ENCODE peak calls at places on chromosomes 7 and 10, in five cellular contexts. One of them, this sample, is unnamed.
A peak's percentile ranks its signal among the peaks of the same experiment; 100 is the strongest.

GRCh38 chr10:21807162-21807561 is 196.4 kb downstream of the DNAJC1 start:
- DNase-seq in neuronal stem cell: peak; percentile 74
- DNase-seq in trophoblast cell: no peak
- DNase-seq in mesenchymal stem cell: peak; percentile 34
- DNase-seq in H9: peak; percentile 60
- DNase-seq in this sample: no peak

GRCh38 chr10:69372126-69372980 is 44.4 kb downstream of the TACR2 start:
- DNase-seq in neuronal stem cell: no peak
- DNase-seq in trophoblast cell: peak; percentile 98
- DNase-seq in mesenchymal stem cell: peak; percentile 34
- DNase-seq in H9: no peak
- DNase-seq in this sample: no peak

GRCh38 chr10:52106895-52107294 is 207.2 kb upstream of the DKK1 start:
- DNase-seq in H9: no peak
- DNase-seq in neuronal stem cell: no peak
- DNase-seq in mesenchymal stem cell: peak; percentile 40
- DNase-seq in trophoblast cell: no peak
- DNase-seq in this sample: no peak

GRCh38 chr7:56079450-56080185 is 13.1 kb downstream of the PHKG1 start:
- DNase-seq in neuronal stem cell: no peak
- DNase-seq in trophoblast cell: no peak
- DNase-seq in H9: peak; percentile 65
- DNase-seq in mesenchymal stem cell: no peak
- DNase-seq in this sample: peak; percentile 56

GRCh38 chr10:107529350-107529749 is 364.8 kb upstream of the SORCS1 start:
- DNase-seq in H9: no peak
- DNase-seq in neuronal stem cell: no peak
- DNase-seq in trophoblast cell: no peak
- DNase-seq in mesenchymal stem cell: no peak
- DNase-seq in this sample: no peak

GRCh38 chr10:100148353-100149211 is 37.2 kb downstream of the ERLIN1 start:
- DNase-seq in neuronal stem cell: no peak
- DNase-seq in trophoblast cell: peak; percentile 92
- DNase-seq in mesenchymal stem cell: peak; percentile 68
- DNase-seq in H9: no peak
- DNase-seq in this sample: no peak

GRCh38 chr7:113179313-113179712 is 61.0 kb upstream of the SMIM30 start:
- DNase-seq in neuronal stem cell: no peak
- DNase-seq in H9: no peak
- DNase-seq in mesenchymal stem cell: no peak
- DNase-seq in trophoblast cell: peak; percentile 70
- DNase-seq in this sample: no peak

GRCh38 chr7:74312418-74313021 is 23.3 kb downstream of the CLIP2 start:
- DNase-seq in mesenchymal stem cell: no peak
- DNase-seq in H9: no peak
- DNase-seq in neuronal stem cell: no peak
- DNase-seq in trophoblast cell: no peak
- DNase-seq in this sample: no peak

GRCh38 chr7:20193242-20193777 is 23.9 kb downstream of the MACC1 start:
- DNase-seq in H9: no peak
- DNase-seq in trophoblast cell: no peak
- DNase-seq in neuronal stem cell: no peak
- DNase-seq in mesenchymal stem cell: no peak
- DNase-seq in this sample: no peak

GRCh38 chr7:36966039-36966438 is 241.7 kb upstream of the AOAH start:
- DNase-seq in mesenchymal stem cell: no peak
- DNase-seq in neuronal stem cell: no peak
- DNase-seq in trophoblast cell: no peak
- DNase-seq in H9: no peak
- DNase-seq in this sample: no peak

GRCh38 chr7:94908204-94909022 is 1.0 kb downstream of the PPP1R9A start:
- DNase-seq in mesenchymal stem cell: peak; percentile 32
- DNase-seq in trophoblast cell: peak; percentile 44
- DNase-seq in H9: peak; percentile 72
- DNase-seq in neuronal stem cell: peak; percentile 76
- DNase-seq in this sample: peak; percentile 77

GRCh38 chr10:95835149-95835860 is 72.5 kb upstream of the CC2D2B start:
- DNase-seq in trophoblast cell: no peak
- DNase-seq in mesenchymal stem cell: peak; percentile 68
- DNase-seq in H9: no peak
- DNase-seq in neuronal stem cell: no peak
- DNase-seq in this sample: no peak

GRCh38 chr10:29378106-29378505 is 89.2 kb downstream of the LYZL1 start:
- DNase-seq in neuronal stem cell: no peak
- DNase-seq in trophoblast cell: peak; percentile 85
- DNase-seq in H9: no peak
- DNase-seq in mesenchymal stem cell: no peak
- DNase-seq in this sample: no peak

GRCh38 chr10:132669208-132669861 is 116.6 kb downstream of the NKX6-2 start:
- DNase-seq in mesenchymal stem cell: peak; percentile 8
- DNase-seq in trophoblast cell: no peak
- DNase-seq in H9: no peak
- DNase-seq in neuronal stem cell: no peak
- DNase-seq in this sample: no peak

GRCh38 chr7:134601459-134601858 is 45.2 kb upstream of the BPGM start:
- DNase-seq in H9: no peak
- DNase-seq in mesenchymal stem cell: no peak
- DNase-seq in neuronal stem cell: no peak
- DNase-seq in trophoblast cell: no peak
- DNase-seq in this sample: no peak

GRCh38 chr7:33710608-33711007 is 194.7 kb upstream of the BMPER start:
- DNase-seq in mesenchymal stem cell: no peak
- DNase-seq in H9: no peak
- DNase-seq in trophoblast cell: no peak
- DNase-seq in neuronal stem cell: no peak
- DNase-seq in this sample: no peak

GRCh38 chr7:114218283-114218682 is 196.3 kb upstream of the FOXP2 start:
- DNase-seq in H9: no peak
- DNase-seq in neuronal stem cell: no peak
- DNase-seq in mesenchymal stem cell: no peak
- DNase-seq in trophoblast cell: no peak
- DNase-seq in this sample: no peak

GRCh38 chr10:115947104-115947503 is 325.9 kb downstream of the GFRA1 start:
- DNase-seq in mesenchymal stem cell: no peak
- DNase-seq in neuronal stem cell: no peak
- DNase-seq in trophoblast cell: no peak
- DNase-seq in H9: no peak
- DNase-seq in this sample: no peak

GRCh38 chr7:47039899-47040298 is 542.0 kb downstream of the TNS3 start:
- DNase-seq in trophoblast cell: no peak
- DNase-seq in H9: no peak
- DNase-seq in mesenchymal stem cell: no peak
- DNase-seq in neuronal stem cell: no peak
- DNase-seq in this sample: no peak

GRCh38 chr7:128881458-128882125 is 18.9 kb downstream of the ATP6V1F start:
- DNase-seq in H9: no peak
- DNase-seq in trophoblast cell: no peak
- DNase-seq in mesenchymal stem cell: no peak
- DNase-seq in neuronal stem cell: no peak
- DNase-seq in this sample: no peak

GRCh38 chr10:122557516-122557915 is 3.0 kb upstream of the DMBT1 start:
- DNase-seq in neuronal stem cell: no peak
- DNase-seq in mesenchymal stem cell: no peak
- DNase-seq in H9: peak; percentile 57
- DNase-seq in trophoblast cell: peak; percentile 23
- DNase-seq in this sample: no peak

GRCh38 chr10:124724279-124725027 is 19.7 kb downstream of the FAM53B start:
- DNase-seq in H9: no peak
- DNase-seq in neuronal stem cell: no peak
- DNase-seq in mesenchymal stem cell: no peak
- DNase-seq in trophoblast cell: no peak
- DNase-seq in this sample: no peak

GRCh38 chr7:46214526-46214925 is 293.5 kb upstream of the IGFBP3 start:
- DNase-seq in neuronal stem cell: no peak
- DNase-seq in trophoblast cell: no peak
- DNase-seq in mesenchymal stem cell: no peak
- DNase-seq in H9: no peak
- DNase-seq in this sample: no peak

GRCh38 chr7:113197274-113197673 is 78.9 kb upstream of the SMIM30 start:
- DNase-seq in trophoblast cell: peak; percentile 53
- DNase-seq in H9: no peak
- DNase-seq in neuronal stem cell: no peak
- DNase-seq in mesenchymal stem cell: no peak
- DNase-seq in this sample: no peak

GRCh38 chr7:104848386-104848990 is 165.5 kb upstream of the KMT2E start:
- DNase-seq in neuronal stem cell: peak; percentile 86
- DNase-seq in mesenchymal stem cell: peak; percentile 54
- DNase-seq in trophoblast cell: peak; percentile 66
- DNase-seq in H9: peak; percentile 79
- DNase-seq in this sample: peak; percentile 94

GRCh38 chr10:127293640-127294039 is 97.2 kb upstream of the INSYN2A start:
- DNase-seq in neuronal stem cell: no peak
- DNase-seq in H9: no peak
- DNase-seq in trophoblast cell: no peak
- DNase-seq in mesenchymal stem cell: no peak
- DNase-seq in this sample: no peak

GRCh38 chr10:134205-134742 is 981 bp upstream of the ZMYND11 start:
- DNase-seq in trophoblast cell: peak; percentile 70
- DNase-seq in neuronal stem cell: peak; percentile 26
- DNase-seq in H9: no peak
- DNase-seq in mesenchymal stem cell: no peak
- DNase-seq in this sample: no peak

GRCh38 chr7:36318116-36318515 is 71.5 kb upstream of the ANLN start:
- DNase-seq in trophoblast cell: no peak
- DNase-seq in mesenchymal stem cell: no peak
- DNase-seq in H9: no peak
- DNase-seq in neuronal stem cell: no peak
- DNase-seq in this sample: no peak

GRCh38 chr7:107996072-107996824 is 6.7 kb downstream of the LAMB1 start:
- DNase-seq in H9: no peak
- DNase-seq in neuronal stem cell: no peak
- DNase-seq in trophoblast cell: no peak
- DNase-seq in mesenchymal stem cell: peak; percentile 65
- DNase-seq in this sample: no peak

GRCh38 chr7:75573477-75574019 is 81.4 kb downstream of the SPDYE5 start:
- DNase-seq in trophoblast cell: no peak
- DNase-seq in neuronal stem cell: no peak
- DNase-seq in H9: no peak
- DNase-seq in mesenchymal stem cell: no peak
- DNase-seq in this sample: no peak

GRCh38 chr10:133087679-133088523 is at the start of gene ADGRA1:
- DNase-seq in neuronal stem cell: peak; percentile 61
- DNase-seq in mesenchymal stem cell: no peak
- DNase-seq in H9: peak; percentile 67
- DNase-seq in trophoblast cell: no peak
- DNase-seq in this sample: no peak

GRCh38 chr10:24891823-24892222 is 60.6 kb downstream of the PRTFDC1 start:
- DNase-seq in mesenchymal stem cell: no peak
- DNase-seq in H9: no peak
- DNase-seq in trophoblast cell: no peak
- DNase-seq in neuronal stem cell: no peak
- DNase-seq in this sample: no peak

GRCh38 chr10:14093735-14094484 is 236.8 kb downstream of the FRMD4A start:
- DNase-seq in neuronal stem cell: peak; percentile 33
- DNase-seq in mesenchymal stem cell: peak; percentile 53
- DNase-seq in trophoblast cell: peak; percentile 26
- DNase-seq in H9: peak; percentile 63
- DNase-seq in this sample: no peak

GRCh38 chr7:106603300-106603699 is 57.7 kb downstream of the CCDC71L start:
- DNase-seq in mesenchymal stem cell: no peak
- DNase-seq in neuronal stem cell: no peak
- DNase-seq in H9: no peak
- DNase-seq in trophoblast cell: no peak
- DNase-seq in this sample: no peak

GRCh38 chr10:113459672-113460280 is 93.1 kb upstream of the HABP2 start:
- DNase-seq in H9: no peak
- DNase-seq in neuronal stem cell: no peak
- DNase-seq in mesenchymal stem cell: no peak
- DNase-seq in trophoblast cell: no peak
- DNase-seq in this sample: no peak

GRCh38 chr10:97974108-97974507 is 56.3 kb downstream of the CRTAC1 start:
- DNase-seq in mesenchymal stem cell: no peak
- DNase-seq in H9: no peak
- DNase-seq in trophoblast cell: no peak
- DNase-seq in neuronal stem cell: no peak
- DNase-seq in this sample: peak; percentile 55

GRCh38 chr10:97974526-97975525 is 55.6 kb downstream of the CRTAC1 start:
- DNase-seq in H9: no peak
- DNase-seq in trophoblast cell: no peak
- DNase-seq in mesenchymal stem cell: no peak
- DNase-seq in neuronal stem cell: peak; percentile 21
- DNase-seq in this sample: peak; percentile 59

GRCh38 chr10:97969538-97969937 is 60.9 kb downstream of the CRTAC1 start:
- DNase-seq in neuronal stem cell: no peak
- DNase-seq in H9: no peak
- DNase-seq in mesenchymal stem cell: no peak
- DNase-seq in trophoblast cell: no peak
- DNase-seq in this sample: no peak
- H2BK12ac ChIP-seq in neuronal stem cell: no peak overlapping the region
- H2BK12ac ChIP-seq in H9: no peak overlapping the region
- H2BK12ac ChIP-seq in mesenchymal stem cell: no peak overlapping the region
- H2BK12ac ChIP-seq in trophoblast cell: no peak overlapping the region
- H2BK12ac ChIP-seq in this sample: no peak overlapping the region

DNA sequence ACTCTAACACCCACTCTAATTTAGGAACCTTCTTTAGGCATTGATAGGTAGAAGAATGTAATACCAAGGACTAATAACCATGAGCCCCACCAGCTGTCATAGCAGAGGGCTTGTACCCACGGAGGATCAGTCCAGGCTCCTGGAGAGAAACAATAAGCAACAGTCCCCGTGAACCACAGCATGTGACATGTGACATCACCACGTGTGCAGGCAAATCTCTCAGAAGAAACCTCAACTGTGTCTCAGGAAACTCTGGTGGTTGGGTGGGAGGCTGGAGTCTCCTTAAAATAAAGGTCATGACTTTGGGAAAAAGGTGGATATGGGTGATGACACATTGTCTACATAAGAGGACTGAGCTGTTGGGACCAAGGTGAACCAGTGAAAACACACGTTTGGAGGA is 653.9 kb upstream of the FOXK1 start:
- DNase-seq in mesenchymal stem cell: no peak
- DNase-seq in H9: no peak
- DNase-seq in trophoblast cell: no peak
- DNase-seq in neuronal stem cell: no peak
- DNase-seq in this sample: no peak
- H2BK12ac ChIP-seq in mesenchymal stem cell: no peak overlapping the region
- H2BK12ac ChIP-seq in H9: no peak overlapping the region
- H2BK12ac ChIP-seq in trophoblast cell: no peak overlapping the region
- H2BK12ac ChIP-seq in neuronal stem cell: no peak overlapping the region
- H2BK12ac ChIP-seq in this sample: no peak overlapping the region

GRCh38 chr7:101522021-101522420 is 107.1 kb downstream of the MYL10 start:
- DNase-seq in H9: no peak
- DNase-seq in trophoblast cell: no peak
- DNase-seq in mesenchymal stem cell: no peak
- DNase-seq in neuronal stem cell: no peak
- DNase-seq in this sample: no peak
- H2BK12ac ChIP-seq in H9: no peak overlapping the region
- H2BK12ac ChIP-seq in trophoblast cell: no peak overlapping the region
- H2BK12ac ChIP-seq in mesenchymal stem cell: no peak overlapping the region
- H2BK12ac ChIP-seq in neuronal stem cell: no peak overlapping the region
- H2BK12ac ChIP-seq in this sample: no peak overlapping the region

DNA sequence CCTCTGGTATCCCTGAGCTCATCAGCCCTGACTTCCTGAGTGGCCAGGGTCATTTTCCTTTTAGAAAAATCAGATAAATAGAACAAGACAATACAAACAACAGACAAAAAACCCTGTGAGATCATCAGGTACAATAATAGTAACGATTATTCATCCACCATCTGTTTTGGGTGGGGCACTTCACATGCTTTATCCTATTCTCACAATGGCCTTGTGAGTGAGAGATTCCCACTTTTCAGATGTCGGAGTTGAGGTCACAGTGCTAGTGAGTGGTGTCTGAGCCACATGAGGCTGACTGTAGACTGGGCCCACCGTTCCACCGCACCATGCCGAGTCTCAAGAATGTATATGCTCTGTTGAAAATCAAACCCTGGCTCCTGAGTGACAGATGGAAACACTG is 144.1 kb downstream of the CXCL12 start:
- DNase-seq in mesenchymal stem cell: no peak
- DNase-seq in trophoblast cell: no peak
- DNase-seq in H9: no peak
- DNase-seq in neuronal stem cell: no peak
- DNase-seq in this sample: no peak
- H2BK12ac ChIP-seq in mesenchymal stem cell: no peak overlapping the region
- H2BK12ac ChIP-seq in trophoblast cell: no peak overlapping the region
- H2BK12ac ChIP-seq in H9: no peak overlapping the region
- H2BK12ac ChIP-seq in neuronal stem cell: no peak overlapping the region
- H2BK12ac ChIP-seq in this sample: no peak overlapping the region

This sample was measured in H1.